ENCODE peak calls at places on chromosomes 13 and 19, in five cellular contexts. V, F, P, Z and Y are unnamed samples.

GRCh38 chr19:42024622-42025111 is 30.6 kb upstream of the ATP1A3 start:
- DNase-seq in V (no peak), F (peak; percentile 66), P (peak; percentile 90), Z (no peak), Y (no peak)

GRCh38 chr19:44051654-44052402 is at the start of gene ZNF223:
- DNase-seq in V (peak; percentile 97), F (peak; percentile 95), P (peak; percentile 91), Z (peak; percentile 94), Y (peak; percentile 96)

GRCh38 chr19:36688058-36688457 is 646 bp downstream of the ZNF567 start:
- DNase-seq in V (no peak), F (no peak), P (no peak), Z (no peak), Y (no peak)

GRCh38 chr19:53892981-53893325 is 11.0 kb downstream of the PRKCG start:
- DNase-seq in V (no peak), F (no peak), P (no peak), Z (no peak), Y (no peak)

GRCh38 chr13:28501547-28501946 is 6.6 kb upstream of the FLT1 start:
- DNase-seq in V (no peak), F (no peak), P (no peak), Z (no peak), Y (no peak)

GRCh38 chr13:36395280-36395679 is 37.0 kb upstream of the CCNA1 start:
- DNase-seq in V (no peak), F (peak; percentile 83), P (peak; percentile 84), Z (no peak), Y (no peak)

GRCh38 chr13:94435604-94436226 is 43.8 kb downstream of the DCT start:
- DNase-seq in V (no peak), F (peak; percentile 72), P (peak; percentile 59), Z (no peak), Y (no peak)

GRCh38 chr13:102651892-102652291 is 43.0 kb downstream of the METTL21C start:
- DNase-seq in V (no peak), F (peak; percentile 13), P (peak; percentile 75), Z (no peak), Y (no peak)

GRCh38 chr19:3784607-3785463 is 1.3 kb downstream of the MATK start:
- DNase-seq in V (peak; percentile 76), F (no peak), P (no peak), Z (no peak), Y (no peak)
- H3K4me3 ChIP-seq in V (peak overlapping the region; percentile 51), F (no peak overlapping the region), P (no peak overlapping the region), Z (no peak overlapping the region), Y (peak overlapping the region; percentile 60)

DNA sequence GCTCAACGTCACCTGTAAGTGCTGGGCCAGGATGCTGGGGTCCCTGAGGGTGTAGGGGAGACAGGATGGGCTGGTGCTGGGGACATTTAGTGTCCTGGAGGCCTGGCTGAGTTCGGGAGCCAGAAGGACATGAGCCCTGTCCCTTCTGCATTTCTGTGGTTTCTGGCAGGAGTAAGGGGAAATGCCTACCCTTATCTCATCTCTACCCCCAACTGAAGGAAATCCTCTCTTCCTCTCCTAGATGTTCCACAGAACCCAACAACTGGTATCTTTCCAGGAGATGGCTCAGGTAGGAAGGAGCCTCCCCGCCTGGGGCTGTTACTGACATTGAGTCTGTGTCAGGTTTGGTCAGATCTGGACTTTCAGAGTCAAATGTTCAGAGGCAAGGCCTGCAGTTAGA is 1.2 kb downstream of the CD33 start:
- DNase-seq in V (no peak), F (no peak), P (no peak), Z (no peak), Y (no peak)
- H3K4me3 ChIP-seq in V (peak overlapping the region; percentile 32), F (no peak overlapping the region), P (no peak overlapping the region), Z (no peak overlapping the region), Y (no peak overlapping the region)

GRCh38 chr13:77479326-77479725 is 56.2 kb upstream of the SCEL start:
- DNase-seq in V (no peak), F (no peak), P (no peak), Z (no peak), Y (no peak)

GRCh38 chr13:77480071-77480470 is 55.4 kb upstream of the SCEL start:
- DNase-seq in V (no peak), F (peak; percentile 5), P (no peak), Z (no peak), Y (no peak)

GRCh38 chr13:77477299-77477848 is 58.1 kb upstream of the SCEL start:
- DNase-seq in V (no peak), F (no peak), P (no peak), Z (no peak), Y (no peak)

GRCh38 chr13:77476456-77476855 is 59.0 kb upstream of the SCEL start:
- DNase-seq in V (no peak), F (no peak), P (no peak), Z (no peak), Y (no peak)

DNA sequence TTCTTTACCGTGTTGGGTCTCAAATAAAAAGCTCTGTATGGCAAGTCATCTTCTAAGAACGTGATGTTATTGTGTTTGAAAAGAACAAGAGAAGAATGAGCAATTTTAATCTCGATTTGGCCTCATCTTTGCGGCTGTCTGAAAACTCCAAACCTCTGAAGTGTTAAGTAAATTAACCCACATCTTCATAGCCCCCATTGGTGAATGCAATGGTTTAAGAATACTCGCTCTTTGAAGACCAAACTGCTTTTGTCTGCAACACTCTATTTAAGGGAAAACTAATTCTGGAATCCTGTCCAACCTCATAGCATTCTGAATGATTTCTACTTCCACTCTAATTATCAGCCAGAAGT is 56.9 kb upstream of the SCEL start:
- DNase-seq in V (no peak), F (no peak), P (no peak), Z (no peak), Y (no peak)
- H3K4me3 ChIP-seq in V (peak overlapping the region; percentile 46), F (no peak overlapping the region), P (no peak overlapping the region), Z (no peak overlapping the region), Y (peak overlapping the region; percentile 44)

GRCh38 chr13:98173431-98173921 is 3.6 kb downstream of the RNF113B start:
- DNase-seq in V (no peak), F (peak; percentile 91), P (peak; percentile 100), Z (no peak), Y (no peak)

GRCh38 chr13:98174321-98174720 is 2.7 kb downstream of the RNF113B start:
- DNase-seq in V (no peak), F (peak; percentile 29), P (peak; percentile 26), Z (no peak), Y (no peak)

GRCh38 chr13:98174995-98175394 is 2.1 kb downstream of the RNF113B start:
- DNase-seq in V (no peak), F (no peak), P (peak; percentile 47), Z (no peak), Y (no peak)

GRCh38 chr13:98171806-98172569 is 5.1 kb downstream of the RNF113B start:
- DNase-seq in V (peak; percentile 65), F (peak; percentile 47), P (peak; percentile 75), Z (peak; percentile 27), Y (no peak)

GRCh38 chr13:98172570-98173405 is 4.3 kb downstream of the RNF113B start:
- DNase-seq in V (no peak), F (peak; percentile 68), P (peak; percentile 49), Z (no peak), Y (no peak)
- H3K4me3 ChIP-seq in V (peak overlapping the region; percentile 21), F (no peak overlapping the region), P (peak overlapping the region; percentile 24), Z (no peak overlapping the region), Y (no peak overlapping the region)

DNA sequence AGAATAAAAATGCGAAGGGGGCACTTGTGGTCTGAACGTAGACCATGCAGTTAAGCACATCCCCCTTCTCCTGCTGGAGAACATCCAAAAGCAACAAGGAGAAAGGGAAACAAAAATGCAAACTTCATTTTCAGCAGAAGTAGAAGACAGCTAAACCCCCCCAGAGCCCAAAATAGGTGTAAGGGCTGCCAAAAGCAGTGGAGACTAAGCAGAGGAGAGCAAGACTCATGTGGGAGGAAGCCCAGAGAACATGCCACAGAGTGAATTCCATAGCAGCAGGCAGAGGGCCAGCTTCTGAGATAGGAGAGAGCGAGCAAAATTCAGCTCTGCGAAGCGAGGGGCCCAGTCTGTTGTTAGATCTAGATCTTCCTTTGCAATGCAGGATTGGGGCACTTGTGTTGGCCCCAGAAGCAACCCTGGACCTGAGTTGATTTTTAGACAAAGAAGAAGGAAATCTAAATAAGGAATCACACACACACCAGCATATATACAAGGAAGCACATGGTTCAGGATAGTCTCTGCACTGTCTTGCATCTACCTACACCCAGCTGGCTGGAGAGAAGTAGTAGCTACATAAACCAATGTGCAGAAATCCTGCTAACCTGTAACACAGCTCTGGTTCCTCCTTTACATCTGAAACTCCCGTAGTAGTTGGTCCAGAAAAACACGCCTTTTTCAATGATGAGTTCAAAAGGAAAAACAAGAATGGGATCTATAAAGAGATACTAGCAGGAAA is 199.6 kb downstream of the SPRY2 start:
- DNase-seq in V (no peak), F (peak; percentile 95), P (peak; percentile 64), Z (no peak), Y (no peak)
- H3K4me3 ChIP-seq in V (no peak overlapping the region), F (no peak overlapping the region), P (no peak overlapping the region), Z (no peak overlapping the region), Y (no peak overlapping the region)

GRCh38 chr13:43784491-43784890 is 2.3 kb downstream of the ENOX1 start:
- DNase-seq in V (no peak), F (peak; percentile 34), P (peak; percentile 23), Z (no peak), Y (no peak)
- H3K4me3 ChIP-seq in V (no peak overlapping the region), F (no peak overlapping the region), P (no peak overlapping the region), Z (no peak overlapping the region), Y (no peak overlapping the region)

GRCh38 chr13:99436013-99436412 is 65.3 kb upstream of the TM9SF2 start:
- DNase-seq in V (no peak), F (no peak), P (no peak), Z (no peak), Y (no peak)

GRCh38 chr13:99434258-99434788 is 66.9 kb upstream of the TM9SF2 start:
- DNase-seq in V (no peak), F (no peak), P (no peak), Z (no peak), Y (no peak)

GRCh38 chr13:99435116-99435515 is 66.2 kb upstream of the TM9SF2 start:
- DNase-seq in V (no peak), F (no peak), P (no peak), Z (no peak), Y (no peak)

GRCh38 chr13:99439048-99439447 is 62.2 kb upstream of the TM9SF2 start:
- DNase-seq in V (no peak), F (no peak), P (no peak), Z (no peak), Y (no peak)

GRCh38 chr13:99436686-99437416 is 64.4 kb upstream of the TM9SF2 start:
- DNase-seq in V (peak; percentile 92), F (peak; percentile 89), P (peak; percentile 77), Z (peak; percentile 81), Y (peak; percentile 85)
- H3K4me3 ChIP-seq in V (no peak overlapping the region), F (no peak overlapping the region), P (no peak overlapping the region), Z (no peak overlapping the region), Y (no peak overlapping the region)